ENCODE peak calls at places on chromosomes 1 and 21, in four cellular contexts. Z is thoracic aorta, T is left lung, W is neural progenitor cell. X is an unnamed sample.

GRCh38 chr1:8133657-8134430 is 107.7 kb upstream of the ERRFI1 start:
- DNase-seq in Z (peak; percentile 46), T (no peak), W (no peak), X (no peak)

GRCh38 chr1:6273380-6273891 is 12.5 kb upstream of the GPR153 start:
- DNase-seq in W (peak; percentile 18), Z (no peak), T (no peak), X (no peak)

GRCh38 chr1:103156966-103157365 is 48.6 kb upstream of the COL11A1 start:
- DNase-seq in Z (no peak), T (no peak), W (no peak), X (no peak)

GRCh38 chr1:7644906-7645750 is 126.0 kb upstream of the VAMP3 start:
- DNase-seq in Z (no peak), W (no peak), T (peak; percentile 63), X (peak; percentile 82)

GRCh38 chr1:110113551-110113950 is 1.3 kb downstream of the UBL4B start:
- DNase-seq in W (no peak), T (no peak), Z (no peak), X (no peak)

GRCh38 chr1:25573961-25574360 is 30.6 kb downstream of the LDLRAP1 start:
- DNase-seq in W (no peak), Z (no peak), T (no peak), X (no peak)

GRCh38 chr1:207888647-207889046 is 22.3 kb downstream of the CD34 start:
- DNase-seq in Z (no peak), T (no peak), W (no peak), X (no peak)

GRCh38 chr1:181124206-181124825 is 35.8 kb downstream of the IER5 start:
- DNase-seq in T (no peak), Z (no peak), W (no peak), X (no peak)

GRCh38 chr1:245862812-245863540 is 644.1 kb downstream of the SMYD3 start:
- DNase-seq in Z (no peak), W (no peak), T (no peak), X (no peak)

GRCh38 chr1:239947789-239948188 is 143.9 kb upstream of the FMN2 start:
- DNase-seq in W (no peak), T (no peak), Z (no peak), X (no peak)

GRCh38 chr1:215257280-215257679 is 174.7 kb downstream of the KCNK2 start:
- DNase-seq in Z (no peak), W (no peak), T (no peak), X (no peak)

GRCh38 chr1:5430911-5431310 is 561.3 kb downstream of the NPHP4 start:
- DNase-seq in Z (no peak), T (no peak), W (no peak), X (no peak)

GRCh38 chr1:207361910-207362309 is 40.4 kb downstream of the CD55 start:
- DNase-seq in T (no peak), W (no peak), Z (no peak), X (no peak)

GRCh38 chr1:86507935-86508582 is 38.8 kb upstream of the CLCA4 start:
- DNase-seq in W (peak; percentile 54), T (no peak), Z (no peak), X (no peak)

GRCh38 chr1:50940291-50940690 is 19.8 kb downstream of the FAF1 start:
- DNase-seq in Z (no peak), W (no peak), T (no peak), X (no peak)

GRCh38 chr1:50930965-50931737 is 28.9 kb downstream of the FAF1 start:
- DNase-seq in Z (no peak), W (no peak), T (no peak), X (peak; percentile 59)

GRCh38 chr1:50934838-50935237 is 25.2 kb downstream of the FAF1 start:
- DNase-seq in T (no peak), Z (no peak), W (no peak), X (no peak)

GRCh38 chr1:50936321-50936720 is 23.7 kb downstream of the FAF1 start:
- DNase-seq in W (no peak), T (no peak), Z (no peak), X (no peak)
- H3K27me3 ChIP-seq in W (no peaks in the 10 kb centered on the region), T (no peaks in the 10 kb centered on the region), Z (no peaks in the 10 kb centered on the region), X (no peaks in the 10 kb centered on the region)

GRCh38 chr1:82030830-82031229 is 230.1 kb downstream of the ADGRL2 start:
- DNase-seq in W (no peak), T (no peak), Z (no peak), X (no peak)

DNA sequence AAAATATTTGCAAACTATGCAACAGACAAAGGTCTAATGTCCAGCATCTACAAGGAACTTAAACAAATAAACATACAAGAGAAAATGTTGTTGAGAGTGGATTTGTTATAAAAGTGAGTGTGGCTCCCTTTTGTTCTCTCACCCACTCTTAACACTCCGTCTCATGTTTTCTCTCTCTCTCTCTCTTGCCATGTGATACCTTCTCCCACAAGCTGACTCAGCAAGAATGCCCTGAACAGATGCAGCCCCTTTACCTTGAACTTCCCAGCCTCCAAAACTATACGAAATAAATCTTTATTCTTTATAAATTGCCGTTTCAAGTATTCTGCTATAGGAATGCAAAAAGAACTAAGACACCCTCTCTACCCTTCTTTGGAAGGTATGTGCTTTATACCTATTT is 234.1 kb downstream of the ADGRL2 start:
- DNase-seq in W (no peak), Z (no peak), T (no peak), X (no peak)
- H3K4me3 ChIP-seq in W (no peak overlapping the region), Z (no peak overlapping the region), T (no peak overlapping the region), X (no peak overlapping the region)

GRCh38 chr1:38328278-38329035 is 281.9 kb upstream of the POU3F1 start:
- DNase-seq in Z (no peak), T (no peak), W (no peak), X (no peak)
- H3K27me3 ChIP-seq in Z (no peaks in the 10 kb centered on the region), T (no peaks in the 10 kb centered on the region), W (no peaks in the 10 kb centered on the region), X (no peaks in the 10 kb centered on the region)

DNA sequence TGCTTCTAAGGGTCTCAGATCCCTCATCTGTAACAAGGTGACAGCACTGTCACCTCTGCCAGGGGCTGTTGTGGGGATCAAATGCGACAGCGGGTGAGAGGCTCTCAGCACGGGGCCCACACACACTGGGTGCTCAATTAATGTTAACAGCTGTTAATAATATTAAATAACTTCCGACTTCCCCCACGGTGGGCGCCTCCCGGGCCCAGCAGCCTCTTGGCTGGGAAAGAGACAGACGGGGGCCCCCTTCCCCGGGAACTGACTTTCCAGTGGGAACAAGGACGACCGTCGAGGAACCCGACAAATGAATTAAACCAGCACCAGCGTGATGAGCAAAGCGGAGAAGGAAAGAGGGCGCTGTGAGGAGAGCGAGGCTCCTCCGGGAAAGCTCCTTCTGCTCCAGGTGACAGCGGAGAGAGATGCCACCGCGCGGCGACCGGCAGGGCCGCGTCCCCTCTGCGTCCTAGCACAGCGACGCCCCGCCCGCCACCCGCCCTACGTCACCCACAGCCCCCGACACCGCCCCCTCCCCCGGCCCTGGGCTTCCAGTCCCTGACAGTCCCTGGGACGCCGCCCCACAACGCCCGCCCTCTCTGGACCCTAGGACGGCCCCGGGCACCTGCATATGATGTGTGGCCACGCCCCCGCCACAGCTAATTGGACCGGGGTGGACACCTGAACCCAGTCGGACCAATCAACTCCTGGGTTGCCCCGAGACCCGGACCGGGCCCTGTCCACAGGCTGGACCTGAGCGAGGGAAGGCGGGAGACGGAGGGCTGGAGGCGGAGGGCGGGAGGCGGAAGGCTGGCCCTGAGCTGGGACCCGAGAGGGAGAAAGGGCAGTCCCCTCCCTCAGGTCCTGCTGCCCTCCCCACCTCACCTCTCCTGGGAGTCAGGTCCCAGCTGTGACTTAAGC is 38.2 kb downstream of the MATN1 start:
- DNase-seq in W (peak; percentile 99), Z (no peak), T (peak; percentile 90), X (peak; percentile 81)
- H3K4me3 ChIP-seq in W (peak overlapping the region; percentile 28), Z (no peak overlapping the region), T (no peak overlapping the region), X (peak overlapping the region; percentile 19)

DNA sequence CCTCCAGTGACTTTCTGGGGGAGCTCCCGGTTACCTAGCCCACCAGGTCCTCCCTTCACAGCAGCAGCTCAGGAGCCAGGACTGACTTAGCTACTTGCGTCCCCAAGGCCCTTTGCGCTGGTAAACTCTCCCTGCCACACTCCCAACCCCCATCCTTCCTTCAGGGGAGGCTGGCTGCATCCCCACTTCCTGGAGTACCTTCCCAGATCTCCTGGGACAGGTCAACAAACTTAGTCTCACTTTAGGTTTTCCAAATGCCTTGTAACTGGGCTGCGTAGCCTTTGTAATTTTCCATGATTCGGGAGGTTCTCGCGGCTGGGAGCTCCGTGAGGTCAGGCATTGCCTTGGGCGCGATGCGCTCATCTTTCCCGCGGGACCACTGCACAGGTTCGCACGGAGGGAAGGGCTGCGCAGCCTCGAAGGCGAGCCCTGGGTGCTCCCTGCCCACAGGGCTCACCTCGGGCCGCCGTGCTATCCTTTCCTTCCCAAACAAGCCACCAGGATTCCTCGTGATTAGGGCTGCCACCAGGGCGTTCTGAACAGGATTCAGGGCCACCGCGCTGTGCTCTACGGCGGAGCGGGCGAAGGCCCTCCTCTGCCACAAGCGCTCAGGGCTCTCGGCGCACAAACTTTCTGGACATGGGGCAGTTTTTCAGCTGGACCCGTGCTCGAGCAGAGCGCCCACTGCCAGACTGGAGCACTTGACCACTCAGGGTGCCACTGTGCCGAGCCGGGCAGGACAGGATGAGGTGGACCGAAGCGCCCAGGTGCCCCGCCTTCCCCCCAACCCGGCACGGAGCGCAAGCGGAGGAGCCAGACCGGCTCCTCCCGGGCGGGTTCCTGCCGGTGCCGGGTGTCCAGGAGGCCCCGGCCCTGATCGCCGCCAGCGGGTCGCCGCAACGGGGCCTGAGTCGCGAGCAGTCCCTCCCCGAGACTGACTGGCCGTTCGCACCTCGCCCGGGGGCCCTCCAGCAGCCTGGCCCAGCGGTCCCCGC is 1.1 kb downstream of the TMPRSS2 start:
- DNase-seq in T (no peak), W (peak; percentile 74), Z (no peak), X (peak; percentile 68)
- H3K27me3 ChIP-seq in T (peaks cover 87% of the 10 kb centered on the region), W (peaks cover 52% of the 10 kb centered on the region), Z (no peaks in the 10 kb centered on the region), X (peaks cover 45% of the 10 kb centered on the region)

DNA sequence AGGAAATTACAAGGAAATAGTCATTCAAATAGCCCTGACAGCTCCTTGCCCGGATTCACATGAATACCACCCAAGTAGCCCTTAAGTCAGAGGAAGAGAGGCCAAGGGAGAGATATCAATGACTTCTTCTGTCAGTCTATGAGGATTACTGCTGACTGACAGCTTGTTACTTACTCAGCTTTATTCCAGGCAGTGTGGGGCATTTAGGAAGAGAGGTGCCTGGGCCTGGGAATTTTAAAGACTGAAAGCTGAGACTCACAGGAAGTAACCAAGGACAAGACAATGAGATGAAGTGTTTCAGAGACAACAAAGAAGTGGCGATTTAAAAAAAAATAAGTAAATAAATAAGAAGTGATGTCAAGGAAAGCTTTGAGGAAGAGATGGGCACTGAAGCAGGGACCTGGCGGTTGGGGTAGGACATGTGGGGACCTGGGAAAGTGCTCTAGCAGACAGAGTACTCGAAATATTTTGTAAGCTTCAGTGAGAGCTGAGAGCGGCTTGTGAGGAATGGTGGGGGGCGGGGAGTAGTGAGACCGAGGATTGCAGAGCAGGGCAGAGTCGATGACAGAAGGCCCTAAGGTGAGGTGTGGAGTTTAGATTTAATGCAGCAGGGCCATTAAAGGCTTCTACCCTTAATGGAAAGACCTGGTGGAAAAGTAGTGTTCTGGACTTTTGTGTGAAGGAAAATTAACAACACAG is 58.9 kb downstream of the ST3GAL3 start:
- DNase-seq in T (peak; percentile 36), W (peak; percentile 85), Z (no peak), X (peak; percentile 59)
- H3K4me3 ChIP-seq in T (no peak overlapping the region), W (peak overlapping the region; percentile 36), Z (no peak overlapping the region), X (no peak overlapping the region)

DNA sequence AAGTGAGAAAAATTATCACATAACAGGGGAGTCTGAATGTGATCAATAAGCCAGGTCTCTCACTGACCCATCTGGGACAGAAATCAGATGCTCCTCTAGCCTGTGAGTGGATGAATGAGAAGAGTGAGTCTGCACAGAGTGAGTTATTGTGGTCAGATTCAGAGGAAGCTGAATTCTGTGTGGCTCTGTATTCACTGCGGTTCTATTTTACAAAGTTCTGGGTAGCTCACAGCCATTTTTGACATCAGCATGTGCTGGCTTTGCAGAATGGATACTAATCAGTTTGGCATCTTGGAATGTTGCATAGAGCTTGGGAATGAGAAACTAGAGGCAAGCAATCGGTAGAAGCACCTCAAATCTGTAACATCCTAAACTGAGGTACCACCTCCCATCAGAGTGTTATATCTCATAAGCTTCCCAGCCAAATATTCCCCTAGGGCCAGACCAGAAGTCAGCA is 3.8 kb downstream of the COLGALT2 start:
- DNase-seq in Z (no peak), T (no peak), W (no peak), X (no peak)
- H3K27me3 ChIP-seq in Z (no peaks in the 10 kb centered on the region), T (peaks cover 34% of the 10 kb centered on the region), W (peaks cover 57% of the 10 kb centered on the region), X (peaks cover 23% of the 10 kb centered on the region)

X was measured in lower lobe of right lung.